ENCODE peak calls at places on chromosomes 4 and X, in four cellular contexts. E is fibroblast of lung, C is H9, I is Karpas-422. R is an unnamed sample.
A peak's percentile ranks its signal among the peaks of the same experiment; 100 is the strongest.

GRCh38 chr4:153927546-153927945 is 138.7 kb upstream of the SFRP2 start:
- DNase-seq in E (peak; percentile 27), I (no peak), C (no peak), R (no peak)

GRCh38 chr4:186557486-186557885 is 2.1 kb upstream of the MTNR1A start:
- DNase-seq in E (peak; percentile 50), C (no peak), I (no peak), R (no peak)

GRCh38 chrX:101079736-101080135 is 1.1 kb downstream of the TMEM35A start:
- DNase-seq in I (no peak), C (no peak), E (no peak), R (no peak)

GRCh38 chrX:128781506-128781905 is 729.3 kb upstream of the ACTRT1 start:
- DNase-seq in E (no peak), C (peak; percentile 57), I (peak; percentile 71), R (peak; percentile 26)

GRCh38 chr4:2958446-2958845 is 4.8 kb downstream of the NOP14 start:
- DNase-seq in C (no peak), I (no peak), E (peak; percentile 84), R (no peak)

GRCh38 chrX:105260291-105261043 is 40.0 kb upstream of the TEX13A start:
- DNase-seq in E (no peak), I (no peak), C (peak; percentile 47), R (no peak)

GRCh38 chr4:87032884-87033533 is 98.2 kb downstream of the AFF1 start:
- DNase-seq in C (no peak), E (peak; percentile 82), I (no peak), R (no peak)

GRCh38 chrX:97308161-97308560 is 424.5 kb downstream of the RPA4 start:
- DNase-seq in I (no peak), C (no peak), E (peak; percentile 66), R (no peak)

GRCh38 chr4:164614999-164615398 is 138.9 kb upstream of the SMIM31 start:
- DNase-seq in I (no peak), C (no peak), E (peak; percentile 66), R (no peak)

GRCh38 chr4:85828295-85828910 is 353.5 kb downstream of the ARHGAP24 start:
- DNase-seq in I (no peak), C (no peak), E (peak; percentile 71), R (no peak)

GRCh38 chrX:119497185-119497584 is 28.9 kb downstream of the SLC25A5 start:
- DNase-seq in I (no peak), C (no peak), E (no peak), R (peak; percentile 16)

GRCh38 chr4:165011403-165011802 is 20.4 kb upstream of the TRIM60 start:
- DNase-seq in C (no peak), I (no peak), E (no peak), R (no peak)

GRCh38 chr4:5750052-5750950 is 39.3 kb downstream of the EVC start:
- DNase-seq in I (no peak), C (no peak), E (peak; percentile 84), R (no peak)

GRCh38 chrX:57286507-57287251 is at the start of gene FAAH2:
- DNase-seq in C (peak; percentile 66), E (no peak), I (peak; percentile 44), R (peak; percentile 81)

GRCh38 chr4:69025999-69026387 is 70.3 kb upstream of the UGT2B7 start:
- DNase-seq in C (no peak), I (no peak), E (no peak), R (no peak)

GRCh38 chr4:76213415-76214268 is at the start of gene SCARB2:
- DNase-seq in C (peak; percentile 83), E (peak; percentile 89), I (peak; percentile 78), R (no peak)

GRCh38 chr4:48490012-48490679 is at the start of gene ZAR1:
- DNase-seq in I (no peak), C (peak; percentile 49), E (no peak), R (no peak)

GRCh38 chrX:13863326-13863725 is 46.4 kb upstream of the GPM6B start:
- DNase-seq in E (peak; percentile 32), C (no peak), I (no peak), R (no peak)

GRCh38 chrX:75155830-75156525 is at the start of gene ABCB7:
- DNase-seq in E (peak; percentile 76), C (peak; percentile 59), I (peak; percentile 88), R (peak; percentile 77)

GRCh38 chr4:169150806-169151205 is 120.0 kb downstream of the SH3RF1 start:
- DNase-seq in C (no peak), I (no peak), E (no peak), R (no peak)
- H3K4me2 ChIP-seq in C (no peak overlapping the region), I (no peak overlapping the region), E (no peak overlapping the region), R (no peak overlapping the region)

DNA sequence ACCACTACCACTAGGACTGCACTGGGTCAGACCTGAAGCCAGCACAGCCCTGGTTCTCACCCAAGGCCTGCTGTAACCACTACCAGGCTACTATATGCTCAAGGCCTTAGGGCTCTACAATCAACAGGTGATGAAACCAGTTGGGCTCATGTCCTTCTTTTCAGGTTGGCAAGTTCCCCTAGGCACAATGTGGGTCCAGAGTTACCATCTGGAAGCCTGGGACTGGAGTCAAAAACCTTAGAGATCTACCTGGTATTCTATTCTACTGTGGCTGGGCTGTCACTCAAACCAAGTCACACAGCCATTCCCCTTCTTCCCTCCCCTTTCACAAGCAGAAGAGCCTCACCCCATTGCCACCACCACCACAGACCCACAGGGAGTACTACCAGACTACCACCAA is 175.6 kb downstream of the RELL1 start:
- DNase-seq in E (no peak), I (no peak), C (no peak), R (no peak)
- H3K9me3 ChIP-seq in E (no peaks in the 10 kb centered on the region), I (no peaks in the 10 kb centered on the region), C (no peaks in the 10 kb centered on the region), R (no peaks in the 10 kb centered on the region)

GRCh38 chr4:39978904-39979303 is 1.2 kb upstream of the PDS5A start:
- DNase-seq in C (no peak), I (peak; percentile 58), E (no peak), R (peak; percentile 37)
- H2AFZ ChIP-seq in C (no peak overlapping the region), I (peak overlapping the region; percentile 13), E (no peak overlapping the region), R (peak overlapping the region; percentile 94)

DNA sequence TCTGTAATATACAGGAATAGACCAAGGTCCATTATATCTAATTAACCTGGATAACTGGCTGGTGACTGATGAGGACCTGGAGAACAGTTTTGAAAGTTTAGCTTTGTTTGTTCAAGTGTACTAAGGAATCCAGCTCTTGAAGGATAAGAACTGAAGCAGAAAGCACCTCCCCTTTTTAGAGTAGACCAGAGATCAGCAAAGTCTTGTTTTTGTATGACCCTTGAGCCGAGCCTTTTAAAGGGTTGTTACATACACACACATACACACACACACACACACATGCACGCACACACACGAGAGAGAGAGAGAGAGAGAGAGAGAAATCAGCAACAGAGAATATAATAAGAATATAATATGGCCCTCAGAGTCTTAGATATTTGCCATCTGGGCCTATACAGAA is 13.0 kb downstream of the MOSPD2 start:
- DNase-seq in I (no peak), E (no peak), C (no peak), R (no peak)
- H3K4me2 ChIP-seq in I (no peak overlapping the region), E (no peak overlapping the region), C (no peak overlapping the region), R (no peak overlapping the region)

GRCh38 chr4:95048296-95048695 is 290.5 kb downstream of the BMPR1B start:
- DNase-seq in E (peak; percentile 56), I (no peak), C (no peak), R (no peak)
- H3K9me3 ChIP-seq in E (no peaks in the 10 kb centered on the region), I (no peaks in the 10 kb centered on the region), C (no peaks in the 10 kb centered on the region), R (no peaks in the 10 kb centered on the region)

GRCh38 chr4:11426716-11427115 is 2.0 kb downstream of the HS3ST1 start:
- DNase-seq in E (peak; percentile 7), C (no peak), I (no peak), R (no peak)
- H2AFZ ChIP-seq in E (no peak overlapping the region), C (no peak overlapping the region), I (no peak overlapping the region), R (no peak overlapping the region)

GRCh38 chr4:30605616-30606015 is 114.6 kb upstream of the PCDH7 start:
- DNase-seq in E (peak; percentile 38), C (no peak), I (no peak), R (no peak)
- H3K4me2 ChIP-seq in E (no peak overlapping the region), C (no peak overlapping the region), I (no peak overlapping the region), R (no peak overlapping the region)

GRCh38 chr4:244471-244870 is 60.8 kb downstream of the ZNF732 start:
- DNase-seq in C (peak; percentile 27), E (peak; percentile 2), I (peak; percentile 89), R (peak; percentile 78)
- H3K9me3 ChIP-seq in C (peaks cover 45% of the 10 kb centered on the region), E (no peaks in the 10 kb centered on the region), I (peaks cover 36% of the 10 kb centered on the region), R (peaks cover 27% of the 10 kb centered on the region)

DNA sequence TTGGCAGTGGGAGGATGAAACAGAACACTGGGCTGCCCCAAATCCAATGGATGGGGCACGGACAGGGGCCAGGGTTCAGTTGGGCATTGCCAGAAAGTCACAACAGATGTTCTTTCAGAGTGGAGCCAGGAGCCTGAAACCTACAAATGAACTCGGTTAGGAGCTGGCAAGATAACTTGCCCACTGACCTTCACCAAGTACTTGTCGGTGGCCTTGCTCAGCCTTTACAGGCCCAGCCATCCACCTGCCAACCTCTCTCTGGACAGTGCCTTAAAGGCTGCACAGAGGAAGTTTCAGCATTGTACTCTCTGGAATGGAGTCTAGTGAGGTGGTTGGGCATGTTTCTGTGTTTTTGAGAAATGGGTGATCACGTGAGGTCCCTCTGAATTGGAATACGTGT is 87.1 kb upstream of the USP9X start:
- DNase-seq in I (no peak), E (no peak), C (no peak), R (no peak)
- H2AFZ ChIP-seq in I (peak overlapping the region; percentile 61), E (no peak overlapping the region), C (peak overlapping the region; percentile 49), R (peak overlapping the region; percentile 41)